ENCODE peak calls at places on chromosome 7, in eight cellular contexts. H is AG08396; A is mucosa of gallbladder; W is tibial nerve; E is Calu3; C is pons; Z is T-cell; V is stimulated activated effector memory CD8-positive, alpha-beta T cell treated with anti-CD3 and anti-CD28 coated beads, Interleukin-12 subunit alpha, Interleukin-12 subunit beta, amount 100 ng/mL, for 72 hours. K is an unnamed sample.
A peak's percentile ranks its signal among the peaks of the same experiment; 100 is the strongest.

GRCh38 chr7:98199131-98199530 is 12.1 kb upstream of the BHLHA15 start:
- DNase-seq in H (no peak), A (no peak), W (no peak), E (no peak), C (no peak), Z (no peak), V (no peak), K (no peak)

GRCh38 chr7:82760092-82760491 is 316.5 kb upstream of the CACNA2D1 start:
- DNase-seq in H (no peak), A (no peak), W (no peak), E (no peak), C (no peak), Z (no peak), V (no peak), K (no peak)

GRCh38 chr7:76332073-76332472 is 26.7 kb downstream of the YWHAG start:
- DNase-seq in H (no peak), A (no peak), W (no peak), E (no peak), C (no peak), Z (no peak), V (no peak), K (no peak)

GRCh38 chr7:1856161-1856965 is 186.3 kb downstream of the ELFN1 start:
- DNase-seq in H (no peak), A (no peak), W (no peak), E (no peak), C (no peak), Z (no peak), V (no peak), K (no peak)

GRCh38 chr7:4134631-4135030 is 547.5 kb upstream of the FOXK1 start:
- DNase-seq in H (no peak), A (no peak), W (no peak), E (no peak), C (no peak), Z (no peak), V (no peak), K (no peak)

GRCh38 chr7:5578441-5579024 is 154.9 kb upstream of the TNRC18 start:
- DNase-seq in H (no peak), A (no peak), W (no peak), E (no peak), C (no peak), Z (no peak), V (no peak), K (no peak)

GRCh38 chr7:139713835-139714162 is 64.0 kb downstream of the HIPK2 start:
- DNase-seq in H (no peak), A (no peak), W (no peak), E (no peak), C (no peak), Z (no peak), V (no peak), K (no peak)

GRCh38 chr7:65820287-65820950 is 52.5 kb upstream of the VKORC1L1 start:
- DNase-seq in H (no peak), A (no peak), W (no peak), E (no peak), C (no peak), Z (no peak), V (no peak), K (no peak)

GRCh38 chr7:30596043-30596641 is 1.5 kb downstream of the GARS1 start:
- DNase-seq in H (peak; percentile 47), A (no peak), W (no peak), E (peak; percentile 42), C (no peak), Z (no peak), V (peak; percentile 55), K (peak; percentile 33)

GRCh38 chr7:28037220-28038010 is 143.2 kb downstream of the JAZF1 start:
- DNase-seq in H (peak; percentile 58), A (no peak), W (no peak), E (peak; percentile 48), C (no peak), Z (no peak), V (no peak), K (peak; percentile 96)

GRCh38 chr7:74183142-74183541 is 9.0 kb downstream of the EIF4H start:
- DNase-seq in H (no peak), A (no peak), W (no peak), E (no peak), C (no peak), Z (no peak), V (no peak), K (no peak)

GRCh38 chr7:101532000-101532399 is 97.1 kb downstream of the MYL10 start:
- DNase-seq in H (no peak), A (no peak), W (no peak), E (no peak), C (no peak), Z (no peak), V (no peak), K (no peak)